ENCODE peak calls at places on chromosomes 13 and 19, in four cellular contexts. B, Y, U and A are unnamed samples.

GRCh38 chr13:38042771-38043170 is 173.2 kb upstream of the TRPC4 start:
- DNase-seq in B (no peak), Y (no peak), U (peak), A (no peak)

GRCh38 chr13:95185851-95186250 is 115.4 kb downstream of the ABCC4 start:
- DNase-seq in B (no peak), Y (no peak), U (no peak), A (no peak)

GRCh38 chr13:112688560-112689497 is 1.0 kb upstream of the ATP11A start:
- DNase-seq in B (no peak), Y (no peak), U (peak), A (no peak)

GRCh38 chr13:35891486-35891885 is 239.7 kb downstream of the DCLK1 start:
- DNase-seq in B (no peak), Y (no peak), U (no peak), A (no peak)

GRCh38 chr13:44574466-44574855 is 1.7 kb downstream of the TSC22D1 start:
- DNase-seq in B (no peak), Y (no peak), U (peak), A (no peak)

GRCh38 chr19:46928951-46929350 is 68.2 kb downstream of the ARHGAP35 start:
- DNase-seq in B (no peak), Y (no peak), U (no peak), A (no peak)

GRCh38 chr13:27403252-27403678 is 21.2 kb upstream of the GTF3A start:
- DNase-seq in B (no peak), Y (no peak), U (peak), A (no peak)

GRCh38 chr19:28943651-28944050 is 269.3 kb downstream of the UQCRFS1 start:
- DNase-seq in B (no peak), Y (no peak), U (no peak), A (no peak)

GRCh38 chr19:5805465-5806132 is 732 bp downstream of the NRTN start:
- DNase-seq in B (peak), Y (peak), U (peak), A (no peak)

GRCh38 chr19:19459099-19459498 is 53.6 kb downstream of the GATAD2A start:
- DNase-seq in B (no peak), Y (no peak), U (no peak), A (no peak)

GRCh38 chr13:24747248-24748151 is 16.5 kb upstream of the RNF17 start:
- DNase-seq in B (no peak), Y (peak), U (no peak), A (no peak)

GRCh38 chr13:50123002-50123401 is 107.8 kb downstream of the KCNRG start:
- DNase-seq in B (no peak), Y (no peak), U (no peak), A (no peak)

GRCh38 chr19:45901432-45901903 is 945 bp downstream of the MYPOP start:
- DNase-seq in B (peak), Y (no peak), U (peak), A (no peak)

GRCh38 chr13:85828094-85828684 is 29.0 kb upstream of the SLITRK6 start:
- DNase-seq in B (no peak), Y (peak), U (no peak), A (no peak)

GRCh38 chr13:99496322-99497142 is 4.7 kb upstream of the TM9SF2 start:
- DNase-seq in B (peak), Y (peak), U (peak), A (peak)

GRCh38 chr13:99501135-99501951 is at the start of gene TM9SF2:
- DNase-seq in B (peak), Y (peak), U (peak), A (peak)

GRCh38 chr13:99501952-99502310 is 659 bp downstream of the TM9SF2 start:
- DNase-seq in B (peak), Y (peak), U (peak), A (no peak)

GRCh38 chr13:99498304-99499161 is 2.7 kb upstream of the TM9SF2 start:
- DNase-seq in B (peak), Y (peak), U (peak), A (peak)

DNA sequence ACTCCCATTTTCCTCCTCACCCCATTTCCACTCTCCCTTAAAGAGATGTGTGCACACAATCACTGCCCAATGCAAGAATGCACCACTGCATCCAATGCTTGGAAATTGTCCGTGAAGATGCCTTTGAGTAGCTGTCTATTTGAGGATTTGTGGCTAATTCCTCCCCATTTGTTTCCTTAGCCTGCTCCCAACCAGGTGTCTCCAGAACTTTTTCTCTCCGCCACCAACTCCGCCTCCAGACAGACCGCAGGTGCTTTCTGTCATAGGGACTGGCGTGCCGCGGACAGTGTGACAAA is 485 bp upstream of the TM9SF2 start:
- DNase-seq in B (no peak), Y (no peak), U (peak), A (no peak)
- H3K27ac ChIP-seq in B (no peak), Y (peak), U (peak), A (peak)

GRCh38 chr19:40646564-40647254 is 43.7 kb downstream of the NUMBL start:
- DNase-seq in B (no peak), Y (peak), U (peak), A (no peak)
- H3K27ac ChIP-seq in B (no peak), Y (peak), U (peak), A (peak)

GRCh38 chr19:42573642-42574041 is 21.1 kb downstream of the CEACAM8 start:
- DNase-seq in B (no peak), Y (no peak), U (no peak), A (no peak)
- H3K27ac ChIP-seq in B (no peak), Y (no peak), U (no peak), A (no peak)

DNA sequence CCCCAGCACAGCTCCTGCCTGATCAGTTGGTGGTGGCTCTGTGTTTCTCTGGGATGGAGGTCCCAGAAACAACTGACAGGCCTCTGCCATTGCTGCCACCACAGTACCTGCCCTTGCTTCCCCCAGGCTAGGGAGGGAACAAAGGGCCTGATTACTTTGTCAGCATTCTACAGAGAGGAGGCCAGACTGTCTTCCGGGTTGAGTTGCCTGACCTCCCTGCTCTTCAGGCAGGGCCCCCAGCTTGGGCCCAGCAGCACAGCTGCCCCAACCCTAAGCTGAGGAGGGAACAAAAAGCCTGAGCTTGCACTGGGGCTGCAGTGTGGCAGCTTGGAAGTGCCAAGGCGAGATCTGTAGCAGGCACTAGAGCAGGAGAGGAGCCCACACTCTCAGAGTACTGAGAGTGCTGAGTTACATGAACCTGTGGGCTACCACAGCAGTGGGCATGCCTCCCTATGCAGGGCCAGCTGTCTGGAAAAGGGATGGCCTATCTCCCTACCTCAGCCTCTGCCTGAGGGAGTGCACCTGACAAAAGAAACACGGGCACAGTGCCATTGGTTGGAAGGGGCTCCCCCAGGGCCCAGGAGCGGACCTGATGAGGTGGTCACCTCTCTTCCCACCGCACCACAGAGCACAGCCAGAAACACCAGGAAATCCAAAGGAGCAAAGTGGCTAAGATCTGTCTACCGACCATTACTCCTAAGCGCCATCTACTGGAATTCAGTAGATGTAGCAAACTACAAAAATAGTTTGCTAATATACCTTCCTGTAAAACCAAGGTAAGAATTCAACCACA is 24.4 kb downstream of the SLC25A15 start:
- DNase-seq in B (no peak), Y (peak), U (peak), A (no peak)
- H3K27ac ChIP-seq in B (no peak), Y (no peak), U (no peak), A (no peak)